ENCODE peak calls at places on chromosomes 12 and 14, in nine cellular contexts. One of them, this sample, is unnamed.

GRCh38 chr14:90382491-90383125 is 14.2 kb upstream of the CALM1 start:
- DNase-seq in IMR-90: peak
- DNase-seq in endodermal cell: peak
- DNase-seq in upper lobe of right lung: peak
- DNase-seq in AG09309: peak
- DNase-seq in tibial artery: peak
- DNase-seq in ascending aorta: no peak
- DNase-seq in psoas muscle: peak
- DNase-seq in GM13976: peak
- DNase-seq in this sample: peak

GRCh38 chr12:80697270-80697887 is 10.1 kb upstream of the MYF6 start:
- DNase-seq in tibial artery: no peak
- DNase-seq in GM13976: no peak
- DNase-seq in ascending aorta: no peak
- DNase-seq in IMR-90: no peak
- DNase-seq in endodermal cell: no peak
- DNase-seq in AG09309: no peak
- DNase-seq in psoas muscle: no peak
- DNase-seq in upper lobe of right lung: no peak
- DNase-seq in this sample: no peak

GRCh38 chr12:4809013-4809448 is 88.8 kb downstream of the GALNT8 start:
- DNase-seq in AG09309: no peak
- DNase-seq in IMR-90: no peak
- DNase-seq in GM13976: peak
- DNase-seq in endodermal cell: peak
- DNase-seq in upper lobe of right lung: no peak
- DNase-seq in tibial artery: no peak
- DNase-seq in ascending aorta: no peak
- DNase-seq in psoas muscle: peak
- DNase-seq in this sample: no peak

GRCh38 chr12:12577786-12578185 is 15.1 kb upstream of the DUSP16 start:
- DNase-seq in endodermal cell: no peak
- DNase-seq in GM13976: no peak
- DNase-seq in AG09309: no peak
- DNase-seq in IMR-90: no peak
- DNase-seq in tibial artery: no peak
- DNase-seq in upper lobe of right lung: no peak
- DNase-seq in psoas muscle: no peak
- DNase-seq in ascending aorta: no peak
- DNase-seq in this sample: no peak

GRCh38 chr12:68223067-68223747 is 2.4 kb downstream of the IL26 start:
- DNase-seq in tibial artery: peak
- DNase-seq in GM13976: peak
- DNase-seq in psoas muscle: peak
- DNase-seq in endodermal cell: peak
- DNase-seq in IMR-90: peak
- DNase-seq in upper lobe of right lung: peak
- DNase-seq in ascending aorta: no peak
- DNase-seq in AG09309: peak
- DNase-seq in this sample: peak

GRCh38 chr14:73059326-73059725 is 992 bp downstream of the RBM25 start:
- DNase-seq in GM13976: peak
- DNase-seq in tibial artery: no peak
- DNase-seq in psoas muscle: no peak
- DNase-seq in endodermal cell: no peak
- DNase-seq in ascending aorta: no peak
- DNase-seq in AG09309: no peak
- DNase-seq in upper lobe of right lung: no peak
- DNase-seq in IMR-90: peak
- DNase-seq in this sample: no peak

GRCh38 chr14:75222208-75222701 is 45.8 kb upstream of the TMED10 start:
- DNase-seq in upper lobe of right lung: peak
- DNase-seq in endodermal cell: no peak
- DNase-seq in IMR-90: peak
- DNase-seq in ascending aorta: peak
- DNase-seq in GM13976: peak
- DNase-seq in AG09309: no peak
- DNase-seq in tibial artery: peak
- DNase-seq in psoas muscle: no peak
- DNase-seq in this sample: no peak

GRCh38 chr12:62647586-62647985 is 181.0 kb downstream of the MON2 start:
- DNase-seq in endodermal cell: peak
- DNase-seq in psoas muscle: peak
- DNase-seq in IMR-90: no peak
- DNase-seq in upper lobe of right lung: no peak
- DNase-seq in AG09309: no peak
- DNase-seq in tibial artery: no peak
- DNase-seq in ascending aorta: no peak
- DNase-seq in GM13976: no peak
- DNase-seq in this sample: no peak

GRCh38 chr12:116293687-116294463 is 16.4 kb upstream of the MED13L start:
- DNase-seq in ascending aorta: no peak
- DNase-seq in IMR-90: no peak
- DNase-seq in tibial artery: no peak
- DNase-seq in GM13976: no peak
- DNase-seq in upper lobe of right lung: no peak
- DNase-seq in endodermal cell: no peak
- DNase-seq in psoas muscle: no peak
- DNase-seq in AG09309: no peak
- DNase-seq in this sample: no peak

GRCh38 chr12:115017346-115017745 is 333.4 kb upstream of the TBX3 start:
- DNase-seq in IMR-90: no peak
- DNase-seq in endodermal cell: no peak
- DNase-seq in GM13976: no peak
- DNase-seq in AG09309: no peak
- DNase-seq in tibial artery: no peak
- DNase-seq in psoas muscle: no peak
- DNase-seq in ascending aorta: no peak
- DNase-seq in upper lobe of right lung: no peak
- DNase-seq in this sample: no peak

GRCh38 chr12:6326316-6326959 is 15.4 kb downstream of the TNFRSF1A start:
- DNase-seq in psoas muscle: peak
- DNase-seq in upper lobe of right lung: no peak
- DNase-seq in ascending aorta: no peak
- DNase-seq in IMR-90: peak
- DNase-seq in tibial artery: no peak
- DNase-seq in endodermal cell: peak
- DNase-seq in AG09309: no peak
- DNase-seq in GM13976: peak
- DNase-seq in this sample: peak

GRCh38 chr14:104680806-104681688 is 8.4 kb upstream of the INF2 start:
- DNase-seq in IMR-90: peak
- DNase-seq in AG09309: peak
- DNase-seq in psoas muscle: peak
- DNase-seq in GM13976: peak
- DNase-seq in endodermal cell: no peak
- DNase-seq in tibial artery: peak
- DNase-seq in upper lobe of right lung: peak
- DNase-seq in ascending aorta: peak
- DNase-seq in this sample: no peak

DNA sequence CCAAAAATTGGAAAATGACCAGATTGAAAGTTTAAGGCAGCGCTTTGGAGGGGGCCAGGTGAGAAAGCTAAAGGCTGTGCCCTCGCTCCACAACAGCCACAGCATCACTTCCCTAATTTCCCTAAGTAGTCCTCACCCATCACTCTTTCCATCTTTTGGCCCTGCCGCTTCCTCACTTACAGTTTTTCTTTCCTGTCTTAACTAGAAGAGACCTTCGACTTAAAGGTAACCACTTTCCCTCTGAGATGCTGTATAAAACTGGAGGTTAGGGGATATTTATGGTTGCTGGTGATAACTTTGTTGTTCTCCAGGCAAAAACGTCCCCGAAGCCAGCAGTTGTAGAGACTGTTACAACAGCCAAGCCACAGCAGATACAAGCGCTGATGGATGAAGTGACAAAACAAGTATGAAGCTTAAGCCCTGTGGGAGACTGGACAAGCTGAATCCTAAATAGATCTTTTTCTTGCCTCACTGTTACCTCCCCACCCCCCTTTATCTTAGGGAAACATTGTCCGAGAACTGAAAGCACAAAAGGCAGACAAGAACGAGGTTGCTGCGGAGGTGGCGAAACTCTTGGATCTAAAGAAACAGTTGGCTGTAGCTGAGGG is 4.3 kb downstream of the DDIT3 start:
- DNase-seq in upper lobe of right lung: no peak
- DNase-seq in ascending aorta: no peak
- DNase-seq in tibial artery: no peak
- DNase-seq in endodermal cell: no peak
- DNase-seq in psoas muscle: no peak
- DNase-seq in AG09309: no peak
- DNase-seq in GM13976: no peak
- DNase-seq in IMR-90: peak
- DNase-seq in this sample: no peak
- TF ChIP-seq CTCF in upper lobe of right lung: no peak
- TF ChIP-seq CTCF in ascending aorta: no peak
- TF ChIP-seq CTCF in tibial artery: no peak
- TF ChIP-seq CTCF in endodermal cell: no peak
- TF ChIP-seq CTCF in psoas muscle: no peak
- TF ChIP-seq CTCF in AG09309: no peak
- TF ChIP-seq CTCF in GM13976: no peak
- TF ChIP-seq CTCF in IMR-90: no peak
- TF ChIP-seq CTCF in this sample: no peak

GRCh38 chr14:77322209-77322902 is 1.5 kb downstream of the GSTZ1 start:
- DNase-seq in GM13976: no peak
- DNase-seq in AG09309: no peak
- DNase-seq in IMR-90: no peak
- DNase-seq in endodermal cell: no peak
- DNase-seq in psoas muscle: no peak
- DNase-seq in upper lobe of right lung: no peak
- DNase-seq in ascending aorta: no peak
- DNase-seq in tibial artery: peak
- DNase-seq in this sample: no peak
- TF ChIP-seq CTCF in GM13976: no peak
- TF ChIP-seq CTCF in AG09309: peak
- TF ChIP-seq CTCF in IMR-90: no peak
- TF ChIP-seq CTCF in endodermal cell: peak
- TF ChIP-seq CTCF in psoas muscle: no peak
- TF ChIP-seq CTCF in upper lobe of right lung: peak
- TF ChIP-seq CTCF in ascending aorta: no peak
- TF ChIP-seq CTCF in tibial artery: no peak
- TF ChIP-seq CTCF in this sample: no peak

DNA sequence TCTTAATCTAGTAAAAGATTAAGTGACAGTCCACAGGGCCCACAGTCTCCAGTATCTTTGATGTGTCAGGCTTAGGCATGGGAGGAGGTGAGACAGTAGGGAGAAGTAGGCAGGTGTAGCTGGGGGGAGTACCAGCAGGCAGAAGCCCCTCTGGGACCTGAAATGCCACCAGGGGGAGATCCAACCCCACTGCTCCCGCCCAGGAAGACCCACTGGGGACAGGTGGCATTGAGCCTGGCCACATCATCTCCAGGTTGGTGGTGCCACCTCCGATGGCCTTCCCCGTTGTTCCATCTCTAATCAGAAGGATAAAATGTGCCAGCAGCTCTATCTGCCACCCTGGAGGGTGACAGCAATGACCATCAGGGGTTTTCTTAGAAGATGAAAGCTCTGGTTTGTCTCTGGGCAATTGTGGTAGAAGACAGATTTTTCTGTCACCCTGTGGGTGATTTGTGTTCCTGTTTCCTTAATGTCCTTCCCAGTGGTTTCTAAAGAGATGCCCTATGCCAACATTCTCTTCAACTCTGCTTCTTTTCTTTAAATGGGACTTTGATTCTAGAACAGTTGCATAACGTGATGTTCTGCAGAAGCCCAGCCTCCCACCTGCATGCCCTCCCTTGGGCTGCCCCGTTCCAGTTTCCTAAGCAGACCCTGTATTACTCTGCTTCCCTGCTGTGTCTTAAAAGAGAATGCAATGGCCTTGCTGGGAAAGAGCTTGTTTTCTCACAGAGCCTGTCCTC is 12.3 kb upstream of the SERPINA12 start:
- DNase-seq in tibial artery: peak
- DNase-seq in upper lobe of right lung: no peak
- DNase-seq in endodermal cell: peak
- DNase-seq in psoas muscle: no peak
- DNase-seq in IMR-90: no peak
- DNase-seq in ascending aorta: no peak
- DNase-seq in GM13976: no peak
- DNase-seq in AG09309: no peak
- DNase-seq in this sample: no peak
- TF ChIP-seq CTCF in tibial artery: no peak
- TF ChIP-seq CTCF in upper lobe of right lung: no peak
- TF ChIP-seq CTCF in endodermal cell: peak
- TF ChIP-seq CTCF in psoas muscle: no peak
- TF ChIP-seq CTCF in IMR-90: no peak
- TF ChIP-seq CTCF in ascending aorta: no peak
- TF ChIP-seq CTCF in GM13976: no peak
- TF ChIP-seq CTCF in AG09309: no peak
- TF ChIP-seq CTCF in this sample: no peak

DNA sequence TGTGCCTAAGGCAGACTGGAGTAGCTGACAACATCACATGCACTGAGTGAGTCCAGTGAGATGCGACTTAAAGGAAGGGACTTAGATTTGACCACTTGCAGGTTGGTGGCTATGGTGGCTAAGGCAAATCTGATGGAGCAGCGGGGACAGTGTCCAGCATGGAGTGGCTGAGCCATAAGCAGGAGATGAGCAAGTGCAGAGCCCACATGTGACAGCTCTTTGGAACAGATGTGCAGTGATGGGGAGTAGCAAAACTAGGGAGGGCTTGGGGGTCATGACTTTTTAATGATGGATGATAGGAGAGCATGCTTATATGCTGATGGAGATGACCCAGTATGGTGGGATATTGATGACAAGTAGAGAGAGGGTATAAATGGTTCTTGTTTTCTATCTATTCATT is 80.2 kb downstream of the PELI2 start:
- DNase-seq in IMR-90: no peak
- DNase-seq in tibial artery: no peak
- DNase-seq in endodermal cell: no peak
- DNase-seq in upper lobe of right lung: no peak
- DNase-seq in ascending aorta: no peak
- DNase-seq in GM13976: no peak
- DNase-seq in AG09309: no peak
- DNase-seq in psoas muscle: no peak
- DNase-seq in this sample: no peak
- TF ChIP-seq CTCF in IMR-90: no peak
- TF ChIP-seq CTCF in tibial artery: no peak
- TF ChIP-seq CTCF in endodermal cell: no peak
- TF ChIP-seq CTCF in upper lobe of right lung: no peak
- TF ChIP-seq CTCF in ascending aorta: no peak
- TF ChIP-seq CTCF in GM13976: no peak
- TF ChIP-seq CTCF in AG09309: no peak
- TF ChIP-seq CTCF in psoas muscle: no peak
- TF ChIP-seq CTCF in this sample: no peak

This sample was measured in activated CD8-positive, alpha-beta T cell treated with anti-CD3 and anti-CD28 coated beads for 36 hours.